ENCODE peak calls at places on chromosomes 4 and X, in five cellular contexts. K is suprapubic skin, H is NB4, R is upper lobe of left lung, T is A549. Y is an unnamed sample.

GRCh38 chr4:139593091-139593564 is 37.1 kb upstream of the SETD7 start:
- DNase-seq in K (no peak), H (no peak), R (no peak), T (peak), Y (no peak)

GRCh38 chrX:3548743-3549441 is 164.6 kb downstream of the PRKX start:
- DNase-seq in K (no peak), H (peak), R (no peak), T (peak), Y (peak)

GRCh38 chr4:124711469-124712416 is 789 bp downstream of the ANKRD50 start:
- DNase-seq in K (peak), H (peak), R (peak), T (peak), Y (peak)

GRCh38 chr4:156188596-156188995 is 234.9 kb upstream of the CTSO start:
- DNase-seq in K (no peak), H (no peak), R (no peak), T (no peak), Y (no peak)

GRCh38 chr4:154344686-154345085 is 146.9 kb downstream of the DCHS2 start:
- DNase-seq in K (no peak), H (peak), R (no peak), T (no peak), Y (no peak)

GRCh38 chr4:7727727-7728126 is 211.9 kb downstream of the AFAP1 start:
- DNase-seq in K (no peak), H (no peak), R (no peak), T (no peak), Y (no peak)

GRCh38 chr4:141004844-141005243 is 128.4 kb downstream of the RNF150 start:
- DNase-seq in K (no peak), H (no peak), R (no peak), T (no peak), Y (no peak)

GRCh38 chr4:49058306-49058705 is 72.2 kb downstream of the CWH43 start:
- DNase-seq in K (no peak), H (no peak), R (no peak), T (no peak), Y (no peak)

GRCh38 chr4:7200801-7201200 is 8.5 kb downstream of the SORCS2 start:
- DNase-seq in K (no peak), H (no peak), R (peak), T (no peak), Y (no peak)

GRCh38 chr4:107131295-107131694 is 95.2 kb upstream of the DKK2 start:
- DNase-seq in K (no peak), H (no peak), R (no peak), T (no peak), Y (no peak)

GRCh38 chr4:38122060-38122459 is 161.9 kb downstream of the PTTG2 start:
- DNase-seq in K (no peak), H (no peak), R (no peak), T (no peak), Y (no peak)

GRCh38 chr4:4506961-4507360 is 34.9 kb downstream of the STX18 start:
- DNase-seq in K (no peak), H (no peak), R (no peak), T (no peak), Y (no peak)

GRCh38 chr4:186651181-186651603 is 72.5 kb downstream of the FAT1 start:
- DNase-seq in K (no peak), H (peak), R (no peak), T (no peak), Y (no peak)
- TF ChIP-seq POLR2A in K (no peak), H (no peak), R (no peak), T (no peak), Y (no peak)

DNA sequence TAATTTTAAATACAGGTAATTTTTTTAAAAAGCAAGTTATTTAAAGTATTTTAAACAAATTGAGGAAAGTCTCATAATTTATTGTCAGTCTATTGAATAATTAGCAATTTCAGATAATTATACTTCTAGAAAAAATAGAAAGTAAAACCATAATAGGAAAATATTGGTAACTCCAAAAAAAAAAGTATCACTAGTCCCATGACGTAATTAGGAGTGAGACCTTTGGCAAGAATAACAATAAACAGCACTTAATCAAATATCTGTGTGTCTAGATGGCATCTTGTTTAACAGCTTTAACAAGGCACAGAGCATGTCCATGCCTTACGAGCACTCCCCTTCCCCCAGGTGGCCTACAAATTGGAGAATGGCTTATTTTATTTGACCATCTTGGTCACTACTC is 1683.6 kb upstream of the AGA start:
- DNase-seq in K (no peak), H (no peak), R (no peak), T (no peak), Y (no peak)
- TF ChIP-seq POLR2A in K (no peak), H (no peak), R (no peak), T (no peak), Y (no peak)

DNA sequence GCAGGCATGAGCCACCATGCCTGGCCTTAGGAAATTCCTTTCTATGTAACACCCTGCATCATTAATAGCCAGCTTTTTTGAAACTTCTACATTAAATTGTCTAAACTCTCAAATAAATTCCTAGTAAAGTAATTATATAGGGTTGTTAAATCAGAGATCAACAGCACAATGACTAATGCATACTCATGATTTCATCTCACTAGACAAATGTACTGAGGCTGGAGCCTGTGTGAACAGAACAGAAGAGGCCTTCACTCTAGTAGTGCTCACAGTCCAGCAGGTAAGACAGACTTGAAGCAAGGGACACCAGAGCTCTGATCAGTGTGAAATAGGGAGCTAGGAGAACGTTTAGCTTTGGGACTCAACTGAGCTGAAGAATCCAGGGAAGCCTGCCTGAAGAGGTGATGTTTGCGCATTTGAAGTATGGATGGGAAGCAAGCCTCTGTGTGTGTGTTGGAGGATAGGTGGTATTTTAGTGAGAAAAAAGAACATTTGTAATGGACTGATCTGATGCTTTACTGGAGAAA is 3.9 kb downstream of the ZFP42 start:
- DNase-seq in K (no peak), H (no peak), R (no peak), T (no peak), Y (no peak)
- TF ChIP-seq POLR2A in K (no peak), H (no peak), R (no peak), T (no peak), Y (no peak)

GRCh38 chr4:176320340-176320975 is 692 bp downstream of the SPCS3 start:
- DNase-seq in K (peak), H (peak), R (peak), T (peak), Y (peak)
- TF ChIP-seq POLR2A in K (no peak), H (no peak), R (no peak), T (peak), Y (peak)

GRCh38 chr4:89838005-89838404 is 1.0 kb upstream of the SNCA start:
- DNase-seq in K (no peak), H (no peak), R (no peak), T (no peak), Y (no peak)

GRCh38 chr4:89836031-89836777 is 757 bp downstream of the SNCA start:
- DNase-seq in K (no peak), H (no peak), R (no peak), T (no peak), Y (no peak)

GRCh38 chr4:89835413-89835812 is 1.5 kb downstream of the SNCA start:
- DNase-seq in K (no peak), H (no peak), R (no peak), T (no peak), Y (no peak)

GRCh38 chr4:89837385-89837995 is 529 bp upstream of the SNCA start:
- DNase-seq in K (no peak), H (no peak), R (no peak), T (peak), Y (no peak)

GRCh38 chr4:89836897-89837384 is at the start of gene SNCA:
- DNase-seq in K (peak), H (no peak), R (peak), T (peak), Y (peak)
- TF ChIP-seq POLR2A in K (no peak), H (no peak), R (no peak), T (no peak), Y (peak)

GRCh38 chr4:113762061-113762850 is 718 bp upstream of the CAMK2D start:
- DNase-seq in K (peak), H (peak), R (peak), T (peak), Y (peak)

GRCh38 chr4:113761682-113762060 is at the start of gene CAMK2D:
- DNase-seq in K (peak), H (peak), R (peak), T (peak), Y (peak)

GRCh38 chr4:113759696-113760093 is 1.8 kb downstream of the CAMK2D start:
- DNase-seq in K (no peak), H (no peak), R (no peak), T (no peak), Y (no peak)

GRCh38 chr4:113760094-113760851 is 1.3 kb downstream of the CAMK2D start:
- DNase-seq in K (peak), H (peak), R (peak), T (peak), Y (peak)

GRCh38 chr4:113760852-113761681 is 471 bp downstream of the CAMK2D start:
- DNase-seq in K (peak), H (peak), R (peak), T (peak), Y (peak)
- TF ChIP-seq POLR2A in K (peak), H (no peak), R (no peak), T (no peak), Y (no peak)

Y was measured in tibial nerve.